ENCODE peak calls at places on chromosomes 1 and 21, in seven cellular contexts. E, C, L, J, V, F and W are unnamed samples. For H3K9me3, the result is how much of the 10 kb centered on the place peaks cover.

GRCh38 chr1:234911787-234912186 is 216.8 kb downstream of the TOMM20 start:
- DNase-seq in J (no peak), F (no peak), V (no peak), C (no peak), L (peak), E (no peak), W (no peak)

GRCh38 chr21:35113064-35113463 is 64.0 kb upstream of the RUNX1 start:
- DNase-seq in J (no peak), E (no peak), C (no peak), V (no peak), F (no peak), L (no peak), W (no peak)

GRCh38 chr1:30888391-30888790 is 20.2 kb downstream of the SDC3 start:
- DNase-seq in C (no peak), J (no peak), V (no peak), E (no peak), L (peak), F (peak), W (no peak)

GRCh38 chr1:40393173-40393572 is 19.6 kb downstream of the SMAP2 start:
- DNase-seq in C (no peak), L (no peak), J (no peak), E (peak), V (no peak), F (no peak), W (no peak)

GRCh38 chr1:86429830-86430229 is 5.9 kb downstream of the CLCA2 start:
- DNase-seq in V (no peak), E (no peak), J (no peak), L (peak), F (no peak), C (peak), W (no peak)

GRCh38 chr1:215482079-215482478 is 85.0 kb upstream of the KCTD3 start:
- DNase-seq in E (no peak), L (no peak), C (no peak), F (no peak), J (no peak), V (no peak), W (no peak)

GRCh38 chr1:174954686-174955669 is 44.8 kb upstream of the CACYBP start:
- DNase-seq in F (no peak), V (no peak), J (no peak), C (no peak), E (no peak), L (no peak), W (no peak)

GRCh38 chr21:41878831-41879189 is 334 bp downstream of the PRDM15 start:
- DNase-seq in E (peak), V (peak), L (peak), C (peak), F (peak), J (peak), W (peak)

GRCh38 chr1:72284398-72285073 is 2.2 kb upstream of the NEGR1 start:
- DNase-seq in J (peak), V (no peak), C (peak), F (peak), L (peak), E (peak), W (no peak)

GRCh38 chr1:92030701-92031107 is 919 bp downstream of the EPHX4 start:
- DNase-seq in L (peak), J (no peak), F (no peak), C (no peak), E (no peak), V (no peak), W (no peak)

GRCh38 chr21:32813265-32813903 is 41.8 kb upstream of the PAXBP1 start:
- DNase-seq in C (no peak), F (peak), L (no peak), V (no peak), J (peak), E (no peak), W (no peak)

GRCh38 chr21:14889080-14889805 is 175.6 kb downstream of the NRIP1 start:
- DNase-seq in L (no peak), F (no peak), C (peak), V (no peak), E (no peak), J (no peak), W (no peak)

DNA sequence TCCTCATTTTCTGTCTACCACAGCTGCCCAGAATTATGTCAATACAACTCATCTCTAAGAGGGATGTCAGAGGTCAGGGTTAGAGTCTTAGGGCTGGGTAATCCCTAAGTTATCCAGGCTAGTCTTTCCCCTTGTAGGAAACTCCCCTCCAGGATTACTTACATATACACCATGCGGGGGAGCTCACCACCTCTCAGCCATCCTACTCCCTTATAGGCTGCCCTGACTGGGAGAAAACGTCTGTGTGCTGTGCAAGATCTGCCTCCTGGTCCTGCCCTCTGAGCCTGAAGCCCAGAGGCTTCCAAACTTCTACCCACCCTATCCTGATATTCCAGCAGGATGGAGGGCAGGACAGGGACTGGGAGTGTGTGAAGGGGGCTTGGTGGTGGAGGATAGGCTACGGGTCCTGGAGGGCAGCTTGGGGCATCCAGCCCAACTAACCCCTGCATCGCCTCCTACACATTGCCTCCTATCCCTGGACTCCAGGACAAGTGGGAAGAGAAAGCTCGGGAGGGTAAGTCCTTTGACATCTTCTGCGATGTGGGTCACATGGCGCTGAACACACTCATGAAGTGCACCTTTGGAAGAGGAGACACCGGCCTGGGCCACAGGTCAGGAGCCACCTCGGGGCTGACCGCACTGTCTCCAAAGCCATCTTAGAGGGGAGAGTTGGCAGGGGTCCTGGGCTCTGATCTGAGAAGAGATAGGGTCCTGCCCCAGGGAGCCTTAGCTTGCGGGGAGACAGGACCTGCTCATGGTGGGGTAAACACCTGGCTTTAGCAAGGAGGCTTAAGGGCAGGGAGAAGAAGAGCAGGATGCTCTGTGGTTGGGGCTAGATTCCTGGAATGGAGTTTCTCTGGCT is 14.4 kb downstream of the CYP4B1 start:
- DNase-seq in L (no peak), C (no peak), F (no peak), J (no peak), E (no peak), V (no peak), W (no peak)
- H3K9me3 ChIP-seq in L (under half), C (under half), F (under half), J (under half), E (under half), V (under half), W (under half)

GRCh38 chr1:246516126-246516525 is 9.0 kb upstream of the SMYD3 start:
- DNase-seq in E (no peak), L (no peak), F (no peak), C (no peak), J (no peak), V (no peak), W (no peak)
- H3K9me3 ChIP-seq in E (under half), L (under half), F (under half), C (under half), J (under half), V (under half), W (under half)

GRCh38 chr1:248306103-248306502 is 2.9 kb upstream of the OR2T12 start:
- DNase-seq in E (no peak), L (no peak), F (no peak), J (no peak), C (no peak), V (no peak), W (no peak)

DNA sequence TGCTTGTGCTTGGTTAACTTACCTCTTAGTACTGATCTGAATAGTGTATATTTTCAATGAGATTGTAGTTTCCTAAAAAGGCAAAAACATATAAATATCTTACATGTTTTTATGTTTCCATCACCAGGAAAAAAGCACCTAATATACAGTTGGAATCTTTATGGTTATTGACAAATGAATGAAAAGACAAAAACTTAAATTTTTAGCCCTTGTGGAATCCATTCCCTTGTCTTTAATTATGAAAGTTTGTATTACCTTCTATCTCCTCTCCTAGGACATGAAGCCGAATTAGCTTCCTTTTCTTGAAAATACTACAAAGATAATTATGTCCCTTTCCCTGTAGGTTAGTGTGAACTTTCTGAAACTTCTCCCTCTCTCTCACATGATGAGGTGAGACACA is at the start of gene OR2T12:
- DNase-seq in E (no peak), C (no peak), L (no peak), V (no peak), F (no peak), J (no peak), W (no peak)
- H3K9me3 ChIP-seq in E (under half), C (under half), L (under half), V (under half), F (under half), J (under half), W (under half)

DNA sequence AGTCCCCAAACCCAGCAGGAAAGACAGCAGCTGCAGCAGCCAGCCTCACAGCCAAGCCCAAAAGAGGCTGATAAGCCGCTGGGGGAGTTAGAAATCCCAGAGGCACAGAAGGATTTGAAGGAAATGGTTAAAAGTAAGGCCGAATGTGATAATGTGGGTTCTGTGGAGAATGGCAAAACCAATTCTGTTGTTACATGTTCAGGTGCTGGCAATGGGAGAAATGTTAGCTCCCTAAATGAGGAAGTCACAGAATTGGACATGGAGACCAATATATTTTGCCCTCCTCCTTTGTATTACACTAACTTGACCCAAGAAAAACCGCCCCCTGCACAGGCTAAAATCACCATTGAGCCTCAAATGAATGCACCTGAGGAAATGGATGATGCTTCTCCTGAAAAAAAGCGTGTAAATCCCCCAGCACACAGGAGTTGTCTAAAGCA is 875 bp downstream of the MAP10 start:
- DNase-seq in V (no peak), L (no peak), F (no peak), C (no peak), J (no peak), E (no peak), W (no peak)
- H3K9me3 ChIP-seq in V (under half), L (under half), F (under half), C (under half), J (under half), E (under half), W (under half)

GRCh38 chr1:162590686-162591085 is 29.2 kb downstream of the UAP1 start:
- DNase-seq in V (no peak), C (no peak), F (no peak), J (no peak), L (no peak), E (no peak), W (no peak)
- H3K9me3 ChIP-seq in V (under half), C (under half), F (under half), J (under half), L (under half), E (under half), W (under half)

GRCh38 chr1:4210043-4210442 is 310.0 kb upstream of the C1orf174 start:
- DNase-seq in J (no peak), L (no peak), E (no peak), V (no peak), C (no peak), F (no peak), W (no peak)
- H3K9me3 ChIP-seq in J (under half), L (under half), E (under half), V (under half), C (under half), F (under half), W (under half)

GRCh38 chr21:9772348-9772672 is 749.1 kb upstream of the TPTE start:
- DNase-seq in L (no peak), C (no peak), E (no peak), F (no peak), V (no peak), J (no peak), W (no peak)

GRCh38 chr21:9763807-9764206 is 757.6 kb upstream of the TPTE start:
- DNase-seq in L (no peak), F (no peak), V (no peak), E (no peak), J (no peak), C (no peak), W (no peak)

GRCh38 chr21:9763306-9763705 is 758.1 kb upstream of the TPTE start:
- DNase-seq in V (no peak), E (no peak), F (no peak), J (no peak), L (no peak), C (no peak), W (no peak)

DNA sequence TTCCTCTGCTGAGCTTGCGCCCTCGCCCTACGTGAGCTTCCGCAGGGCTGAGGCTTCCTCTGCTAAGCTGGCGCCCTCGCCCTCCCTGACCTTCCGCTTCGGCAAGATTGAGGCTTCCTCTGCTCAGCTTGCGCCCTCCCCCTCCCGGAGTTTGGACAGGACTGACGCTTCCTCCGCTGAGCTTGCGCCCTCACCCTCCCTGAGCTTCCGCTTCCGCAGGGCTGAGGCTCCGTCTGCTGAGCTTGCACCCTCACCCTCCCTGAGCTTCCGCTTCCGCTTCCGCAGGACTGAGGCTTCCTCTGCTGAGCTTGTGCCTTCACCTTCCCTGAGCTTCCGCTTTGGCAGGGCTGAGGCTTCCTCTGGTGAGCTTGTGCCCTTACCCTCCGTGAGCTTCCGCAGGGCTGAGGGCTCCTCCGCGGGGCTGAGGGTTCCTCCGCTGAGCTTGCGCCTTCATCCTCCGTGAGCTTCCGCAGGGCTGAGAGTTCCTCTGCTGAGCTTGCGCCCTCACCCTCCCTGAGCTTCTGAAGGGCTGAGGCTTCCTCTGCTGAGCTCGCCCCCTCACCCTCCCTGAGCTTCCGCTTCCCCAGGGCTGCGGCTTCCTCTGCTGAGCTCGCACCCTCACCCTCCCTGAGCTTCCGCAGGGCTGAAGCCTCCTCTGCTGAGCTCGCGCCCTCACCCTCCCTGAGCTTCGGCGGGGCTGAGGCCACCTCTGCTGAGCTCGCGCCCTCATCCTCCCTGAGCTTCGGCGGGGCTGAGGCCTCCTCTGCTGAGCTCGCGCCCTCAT is 753.6 kb upstream of the TPTE start:
- DNase-seq in J (no peak), E (no peak), V (no peak), C (no peak), L (no peak), F (peak), W (no peak)
- H3K9me3 ChIP-seq in J (half or more), E (under half), V (half or more), C (under half), L (under half), F (under half), W (under half)